ENCODE peak calls at places on chromosome 12, in ten cellular contexts. Z is kidney; X is lower lobe of right lung; A is stomach; N is CD8-positive, alpha-beta memory T cell; E is Karpas-422; W is OCI-LY7; F is pancreas; R is DND-41; M is SK-N-SH. J is an unnamed sample. For H3K9me3, the result is how much of the 10 kb centered on the place peaks cover.

GRCh38 chr12:4379410-4379809 is at the start of gene FGF23:
- DNase-seq in Z (no peak), X (no peak), A (no peak), N (no peak), E (no peak), W (no peak), F (no peak), R (no peak), M (no peak), J (no peak)

GRCh38 chr12:122048156-122048555 is 26.5 kb downstream of the BCL7A start:
- DNase-seq in Z (no peak), X (no peak), A (no peak), N (no peak), E (no peak), W (no peak), F (no peak), R (no peak), M (no peak), J (no peak)

GRCh38 chr12:46459111-46459510 is 86.5 kb upstream of the SLC38A2 start:
- DNase-seq in Z (no peak), X (no peak), A (no peak), N (no peak), E (no peak), W (no peak), F (no peak), R (peak), M (no peak), J (no peak)

GRCh38 chr12:49795654-49796105 is 32.5 kb downstream of the NCKAP5L start:
- DNase-seq in Z (no peak), X (no peak), A (no peak), N (no peak), E (no peak), W (no peak), F (no peak), R (no peak), M (no peak), J (no peak)

GRCh38 chr12:104344682-104345081 is 41.1 kb downstream of the EID3 start:
- DNase-seq in Z (no peak), X (no peak), A (no peak), N (no peak), E (no peak), W (no peak), F (no peak), R (no peak), M (no peak), J (no peak)

GRCh38 chr12:89073027-89073398 is 279.3 kb downstream of the DUSP6 start:
- DNase-seq in Z (no peak), X (no peak), A (no peak), N (no peak), E (no peak), W (no peak), F (peak), R (no peak), M (no peak), J (no peak)

GRCh38 chr12:43812926-43813325 is 6.8 kb upstream of the TWF1 start:
- DNase-seq in Z (no peak), X (no peak), A (no peak), N (no peak), E (no peak), W (no peak), F (no peak), R (no peak), M (no peak), J (no peak)

GRCh38 chr12:132171293-132171967 is 27.2 kb downstream of the NOC4L start:
- DNase-seq in Z (peak), X (no peak), A (no peak), N (no peak), E (peak), W (no peak), F (peak), R (no peak), M (no peak), J (no peak)

GRCh38 chr12:46669720-46670119 is 156.1 kb downstream of the SLC38A4 start:
- DNase-seq in Z (no peak), X (no peak), A (no peak), N (no peak), E (no peak), W (no peak), F (no peak), R (no peak), M (no peak), J (no peak)

GRCh38 chr12:15186593-15186992 is 34.6 kb downstream of the RERG start:
- DNase-seq in Z (no peak), X (no peak), A (no peak), N (no peak), E (no peak), W (no peak), F (no peak), R (no peak), M (peak), J (peak)

GRCh38 chr12:113678222-113678621 is 206.6 kb upstream of the LHX5 start:
- DNase-seq in Z (no peak), X (no peak), A (no peak), N (no peak), E (no peak), W (no peak), F (no peak), R (no peak), M (no peak), J (no peak)

GRCh38 chr12:45415393-45415817 is 199.5 kb downstream of the ANO6 start:
- DNase-seq in Z (no peak), X (no peak), A (no peak), N (no peak), E (peak), W (no peak), F (no peak), R (no peak), M (no peak), J (no peak)

GRCh38 chr12:47832263-47832933 is 12.7 kb upstream of the HDAC7 start:
- DNase-seq in Z (no peak), X (no peak), A (no peak), N (no peak), E (peak), W (peak), F (no peak), R (peak), M (no peak), J (no peak)

GRCh38 chr12:1205512-1206060 is 214.6 kb downstream of the ERC1 start:
- DNase-seq in Z (no peak), X (no peak), A (no peak), N (no peak), E (peak), W (peak), F (no peak), R (no peak), M (no peak), J (no peak)

GRCh38 chr12:108761226-108761625 is 29.9 kb upstream of the CORO1C start:
- DNase-seq in Z (peak), X (no peak), A (no peak), N (no peak), E (no peak), W (no peak), F (no peak), R (no peak), M (no peak), J (no peak)

GRCh38 chr12:18422849-18423248 is 161.5 kb downstream of the PIK3C2G start:
- DNase-seq in Z (no peak), X (no peak), A (no peak), N (no peak), E (no peak), W (no peak), F (no peak), R (no peak), M (no peak), J (no peak)

GRCh38 chr12:49985981-49986380 is 13.2 kb downstream of the AQP6 start:
- DNase-seq in Z (no peak), X (no peak), A (no peak), N (no peak), E (no peak), W (no peak), F (no peak), R (no peak), M (no peak), J (no peak)

GRCh38 chr12:34606749-34607519 is 584.6 kb downstream of the ALG10 start:
- DNase-seq in Z (peak), X (peak), A (no peak), N (no peak), E (no peak), W (no peak), F (peak), R (no peak), M (peak), J (no peak)
- H3K9me3 ChIP-seq in Z (under half), X (under half), A (half or more), N (under half), E (under half), W (under half), F (under half), R (under half), M (under half), J (under half)

GRCh38 chr12:65943388-65944137 is 119.3 kb downstream of the HMGA2 start:
- DNase-seq in Z (no peak), X (no peak), A (no peak), N (no peak), E (no peak), W (no peak), F (no peak), R (no peak), M (no peak), J (no peak)

GRCh38 chr12:65941388-65941787 is 117.1 kb downstream of the HMGA2 start:
- DNase-seq in Z (no peak), X (no peak), A (no peak), N (no peak), E (no peak), W (no peak), F (no peak), R (no peak), M (no peak), J (no peak)

GRCh38 chr12:65937806-65938205 is 113.5 kb downstream of the HMGA2 start:
- DNase-seq in Z (no peak), X (no peak), A (no peak), N (no peak), E (no peak), W (no peak), F (no peak), R (no peak), M (no peak), J (no peak)

GRCh38 chr12:65938807-65939206 is 114.5 kb downstream of the HMGA2 start:
- DNase-seq in Z (no peak), X (no peak), A (no peak), N (no peak), E (no peak), W (no peak), F (no peak), R (no peak), M (no peak), J (no peak)

DNA sequence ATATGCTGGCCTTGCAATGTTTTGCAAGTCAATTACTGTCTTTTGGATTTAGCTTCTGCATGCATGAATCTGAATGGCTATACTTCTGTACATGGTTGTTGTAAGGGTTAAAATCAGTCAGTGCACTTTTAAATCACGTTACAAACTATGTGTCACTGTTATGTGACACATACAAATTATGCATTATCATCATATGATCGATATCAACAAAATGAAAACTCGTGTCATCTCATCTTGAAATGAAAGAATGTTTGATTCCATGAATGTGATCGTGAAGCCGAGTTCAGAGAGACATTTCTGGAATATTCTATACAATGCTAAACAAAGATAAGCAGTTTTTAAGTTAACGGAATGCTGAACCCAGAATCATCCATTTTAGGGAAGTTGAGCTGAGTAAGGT is 116.5 kb downstream of the HMGA2 start:
- DNase-seq in Z (no peak), X (no peak), A (no peak), N (no peak), E (no peak), W (no peak), F (no peak), R (no peak), M (no peak), J (no peak)
- H3K4me3 ChIP-seq in Z (no peak), X (no peak), A (no peak), N (no peak), E (no peak), W (no peak), F (no peak), R (no peak), M (no peak), J (no peak)

DNA sequence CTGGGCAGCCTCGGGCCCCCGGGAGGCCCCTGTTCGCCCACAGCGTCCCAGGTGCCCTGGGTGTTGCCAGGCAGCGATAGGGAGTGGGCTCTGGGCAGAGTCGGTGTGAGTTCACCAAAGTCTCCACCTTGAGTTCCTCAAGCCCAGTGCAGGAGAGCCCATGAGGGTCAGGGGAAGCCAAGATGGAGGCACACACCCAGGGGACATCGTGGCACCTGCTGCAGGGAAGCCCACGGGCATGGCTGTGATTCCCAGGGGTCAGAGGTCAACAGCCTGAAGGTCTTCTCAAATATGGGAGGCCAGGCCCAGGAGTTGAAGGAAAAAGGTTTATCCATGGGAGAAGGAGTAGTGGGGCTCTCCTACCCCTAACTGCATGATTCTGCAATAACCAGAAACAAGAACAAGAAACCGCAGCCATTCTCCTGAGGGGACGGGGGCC is 148.8 kb downstream of the ADGRD1 start:
- DNase-seq in Z (peak), X (peak), A (peak), N (no peak), E (no peak), W (no peak), F (no peak), R (no peak), M (no peak), J (peak)
- H3K9me3 ChIP-seq in Z (under half), X (under half), A (under half), N (under half), E (under half), W (under half), F (under half), R (under half), M (under half), J (under half)

DNA sequence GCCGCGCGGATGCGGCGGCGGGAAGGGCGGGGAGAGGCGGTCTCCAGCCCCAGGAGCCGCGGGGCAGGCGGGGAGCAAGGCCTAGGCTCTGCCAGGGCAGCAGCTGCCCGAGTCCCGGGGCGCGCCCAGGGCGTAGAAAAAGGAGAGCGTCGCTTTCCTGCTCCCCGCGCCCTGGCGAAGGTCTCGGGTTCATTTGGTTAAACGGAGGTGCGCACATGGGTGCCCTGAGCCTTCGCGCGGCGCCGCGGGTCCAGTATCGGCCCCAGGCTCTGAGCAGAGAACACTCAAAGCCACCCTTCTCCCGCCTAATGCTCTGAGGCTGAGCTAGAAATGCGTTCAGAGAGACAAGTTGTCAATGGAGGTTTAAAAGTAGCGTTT is 1.4 kb downstream of the TMEM132C start:
- DNase-seq in Z (no peak), X (no peak), A (no peak), N (no peak), E (no peak), W (no peak), F (no peak), R (no peak), M (peak), J (no peak)
- H3K4me3 ChIP-seq in Z (no peak), X (peak), A (peak), N (no peak), E (no peak), W (no peak), F (peak), R (no peak), M (no peak), J (peak)

GRCh38 chr12:7171854-7172253 is 17.6 kb upstream of the PEX5 start:
- DNase-seq in Z (no peak), X (no peak), A (no peak), N (no peak), E (no peak), W (peak), F (no peak), R (no peak), M (no peak), J (no peak)
- H3K9me3 ChIP-seq in Z (under half), X (under half), A (under half), N (under half), E (under half), W (half or more), F (under half), R (half or more), M (under half), J (under half)

DNA sequence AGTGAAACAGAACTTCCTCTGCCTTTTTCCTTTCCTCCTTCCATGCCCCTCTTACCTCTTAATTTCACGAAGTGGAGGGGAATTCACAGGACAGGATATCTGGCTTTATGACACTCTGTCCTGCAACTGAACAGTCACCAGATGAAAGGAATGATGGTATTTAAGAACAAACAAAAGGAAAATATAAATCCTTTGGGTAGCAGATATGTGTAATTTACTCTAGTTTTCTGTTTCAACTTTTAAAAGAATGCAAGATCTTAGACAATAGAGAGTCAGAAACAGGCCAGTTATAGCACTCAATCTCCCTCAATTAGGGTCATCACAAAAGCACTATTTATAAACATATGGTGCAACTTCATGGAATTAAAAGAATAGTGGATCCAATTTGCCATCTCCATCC is 25.0 kb upstream of the HMGA2 start:
- DNase-seq in Z (no peak), X (no peak), A (no peak), N (no peak), E (no peak), W (no peak), F (no peak), R (no peak), M (no peak), J (no peak)
- H3K4me3 ChIP-seq in Z (no peak), X (no peak), A (no peak), N (no peak), E (no peak), W (no peak), F (no peak), R (no peak), M (no peak), J (no peak)

GRCh38 chr12:133220521-133220920 is 15.2 kb downstream of the ANHX start:
- DNase-seq in Z (no peak), X (no peak), A (no peak), N (no peak), E (no peak), W (no peak), F (no peak), R (no peak), M (no peak), J (no peak)

GRCh38 chr12:133221241-133221640 is 14.4 kb downstream of the ANHX start:
- DNase-seq in Z (no peak), X (no peak), A (no peak), N (no peak), E (no peak), W (no peak), F (no peak), R (no peak), M (no peak), J (no peak)

GRCh38 chr12:133225527-133225926 is 10.2 kb downstream of the ANHX start:
- DNase-seq in Z (no peak), X (no peak), A (no peak), N (no peak), E (peak), W (no peak), F (no peak), R (no peak), M (no peak), J (no peak)

GRCh38 chr12:133226690-133227089 is 9.0 kb downstream of the ANHX start:
- DNase-seq in Z (no peak), X (no peak), A (no peak), N (no peak), E (peak), W (no peak), F (no peak), R (no peak), M (no peak), J (no peak)

DNA sequence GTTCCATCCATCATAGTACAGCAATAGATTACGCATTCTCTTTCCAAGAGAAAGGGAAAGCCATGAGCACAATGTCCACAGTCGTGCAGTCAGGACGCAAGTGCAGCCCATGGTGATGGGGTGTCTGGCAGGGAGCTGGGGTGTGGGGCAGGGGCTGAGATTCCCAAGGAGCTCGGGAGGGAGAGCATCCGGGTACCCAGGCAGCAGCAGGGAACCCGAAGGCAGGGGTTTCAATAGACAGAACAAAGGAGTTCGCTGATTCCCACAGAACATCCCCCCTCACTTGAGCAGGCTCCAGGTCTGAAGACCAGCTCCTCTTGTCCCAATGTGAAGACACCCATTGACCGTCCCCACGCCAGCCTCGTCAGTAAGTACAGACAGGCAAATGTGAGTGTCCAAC is 13.5 kb downstream of the ANHX start:
- DNase-seq in Z (no peak), X (no peak), A (no peak), N (no peak), E (no peak), W (no peak), F (no peak), R (no peak), M (no peak), J (no peak)
- H3K9me3 ChIP-seq in Z (under half), X (under half), A (half or more), N (under half), E (under half), W (under half), F (under half), R (half or more), M (under half), J (half or more)

DNA sequence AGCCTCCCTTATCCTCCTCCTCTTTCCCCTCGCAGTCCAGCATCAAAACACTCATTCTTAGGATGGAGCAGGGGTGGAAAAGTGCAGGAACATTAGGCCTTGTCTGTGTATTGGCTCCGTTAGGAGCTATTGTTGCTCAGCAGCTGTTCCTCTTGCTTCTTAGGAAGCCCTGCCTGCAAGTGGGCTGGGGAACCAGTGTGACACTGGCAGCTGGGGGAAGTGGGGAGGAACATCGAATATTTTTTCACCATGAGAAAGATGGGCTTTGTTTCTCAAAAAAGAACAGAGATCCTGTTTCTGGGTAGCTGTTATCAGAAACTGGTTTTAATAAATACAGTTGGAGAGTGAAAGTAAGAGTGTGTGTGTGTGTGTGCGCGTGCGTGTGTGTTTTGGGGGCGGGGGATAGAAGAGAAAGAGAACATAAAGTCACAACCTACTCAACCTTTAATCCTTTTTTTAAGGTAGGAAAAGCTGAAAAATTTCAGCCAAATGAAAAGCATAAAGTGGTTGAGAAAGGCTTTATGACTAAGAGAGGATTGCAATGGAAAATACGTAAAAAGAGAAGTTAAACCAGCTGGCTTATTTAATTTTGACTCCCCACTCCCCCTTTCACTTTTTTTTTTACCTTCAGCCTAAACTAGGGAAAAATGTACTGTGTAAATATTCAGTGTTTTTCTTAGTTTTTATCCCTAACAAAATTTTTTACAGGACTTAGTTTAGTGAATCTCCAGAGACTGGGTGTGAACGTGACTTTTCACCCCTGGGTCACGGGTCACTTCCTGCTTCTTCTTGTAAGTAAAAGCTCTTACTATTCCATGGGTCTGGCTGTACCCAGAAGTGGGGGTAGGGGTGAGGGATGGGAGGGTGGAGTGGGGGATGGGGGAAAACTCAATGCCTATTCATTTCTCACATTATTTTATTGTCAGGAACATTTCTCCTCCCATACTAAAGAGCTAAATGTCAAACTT is 197.1 kb upstream of the PLEKHG7 start:
- DNase-seq in Z (peak), X (peak), A (peak), N (peak), E (no peak), W (peak), F (peak), R (peak), M (peak), J (no peak)
- H3K4me3 ChIP-seq in Z (peak), X (peak), A (peak), N (peak), E (no peak), W (peak), F (no peak), R (peak), M (no peak), J (no peak)